ENCODE peak calls at places on chromosomes 5 and 9, in five cellular contexts. M is pancreas, Z is heart left ventricle, K is memory B cell, Y is lower lobe of right lung. Q is an unnamed sample.

GRCh38 chr5:125291447-125291846 is 545.0 kb upstream of the ZNF608 start:
- ATAC-seq in K (no peak), M (no peak), Y (no peak), Z (no peak), Q (no peak)

GRCh38 chr9:113737414-113738271 is 138.5 kb upstream of the ZNF618 start:
- ATAC-seq in Z (no peak), K (peak), M (peak), Y (peak), Q (peak)

GRCh38 chr5:151592855-151593408 is 1.8 kb upstream of the FAT2 start:
- ATAC-seq in K (no peak), M (peak), Z (peak), Y (no peak), Q (no peak)

GRCh38 chr5:75050415-75050814 is 1.9 kb downstream of the GCNT4 start:
- ATAC-seq in Z (no peak), M (no peak), K (peak), Y (no peak), Q (peak)

GRCh38 chr9:115673599-115673998 is 480.0 kb upstream of the PAPPA start:
- ATAC-seq in Y (no peak), Z (peak), M (no peak), K (no peak), Q (no peak)

GRCh38 chr5:50415912-50416311 is 25.2 kb downstream of the EMB start:
- ATAC-seq in Z (no peak), Y (no peak), M (no peak), K (peak), Q (peak)

GRCh38 chr5:68242743-68243142 is 27.2 kb downstream of the PIK3R1 start:
- ATAC-seq in M (no peak), Y (no peak), K (no peak), Z (peak), Q (no peak)

GRCh38 chr5:151221574-151221973 is 2.3 kb downstream of the CCDC69 start:
- ATAC-seq in Z (no peak), K (no peak), Y (no peak), M (peak), Q (no peak)

GRCh38 chr9:98851730-98852462 is 44.4 kb downstream of the GALNT12 start:
- ATAC-seq in K (no peak), Z (no peak), M (no peak), Y (no peak), Q (no peak)